ENCODE peak calls at places on chromosomes 13 and 19, in five cellular contexts. One of them, this sample, is unnamed.

GRCh38 chr13:45370922-45371406 is 30.0 kb upstream of the TPT1 start:
- DNase-seq in CD4-positive, alpha-beta memory T cell: peak; percentile 40
- DNase-seq in pulmonary artery endothelial cell: peak; percentile 17
- DNase-seq in AG20443: peak; percentile 93
- DNase-seq in cardiac septum: peak; percentile 85
- DNase-seq in this sample: peak; percentile 81

GRCh38 chr13:94705081-94705751 is 7.1 kb downstream of the SOX21 start:
- DNase-seq in cardiac septum: no peak
- DNase-seq in CD4-positive, alpha-beta memory T cell: no peak
- DNase-seq in pulmonary artery endothelial cell: no peak
- DNase-seq in AG20443: no peak
- DNase-seq in this sample: no peak

GRCh38 chr13:72062566-72062965 is 195.6 kb upstream of the DACH1 start:
- DNase-seq in cardiac septum: no peak
- DNase-seq in CD4-positive, alpha-beta memory T cell: no peak
- DNase-seq in pulmonary artery endothelial cell: no peak
- DNase-seq in AG20443: no peak
- DNase-seq in this sample: no peak

GRCh38 chr19:46975011-46975917 is 44.4 kb upstream of the NPAS1 start:
- DNase-seq in pulmonary artery endothelial cell: no peak
- DNase-seq in CD4-positive, alpha-beta memory T cell: no peak
- DNase-seq in AG20443: no peak
- DNase-seq in cardiac septum: no peak
- DNase-seq in this sample: no peak

GRCh38 chr13:41751277-41751676 is 209.6 kb downstream of the VWA8 start:
- DNase-seq in cardiac septum: no peak
- DNase-seq in CD4-positive, alpha-beta memory T cell: no peak
- DNase-seq in pulmonary artery endothelial cell: no peak
- DNase-seq in AG20443: peak; percentile 68
- DNase-seq in this sample: no peak

GRCh38 chr19:6236310-6237291 is 43.2 kb downstream of the MLLT1 start:
- DNase-seq in cardiac septum: no peak
- DNase-seq in pulmonary artery endothelial cell: no peak
- DNase-seq in AG20443: no peak
- DNase-seq in CD4-positive, alpha-beta memory T cell: no peak
- DNase-seq in this sample: no peak

GRCh38 chr13:86877449-86877848 is 793.7 kb upstream of the SLITRK5 start:
- DNase-seq in pulmonary artery endothelial cell: no peak
- DNase-seq in cardiac septum: no peak
- DNase-seq in CD4-positive, alpha-beta memory T cell: no peak
- DNase-seq in AG20443: no peak
- DNase-seq in this sample: no peak

GRCh38 chr13:108302279-108302678 is 32.8 kb downstream of the TNFSF13B start:
- DNase-seq in pulmonary artery endothelial cell: no peak
- DNase-seq in CD4-positive, alpha-beta memory T cell: no peak
- DNase-seq in AG20443: no peak
- DNase-seq in cardiac septum: no peak
- DNase-seq in this sample: no peak

GRCh38 chr19:4636151-4636717 is 3.1 kb upstream of the TNFAIP8L1 start:
- DNase-seq in cardiac septum: peak; percentile 85
- DNase-seq in CD4-positive, alpha-beta memory T cell: peak; percentile 64
- DNase-seq in AG20443: peak; percentile 89
- DNase-seq in pulmonary artery endothelial cell: no peak
- DNase-seq in this sample: peak; percentile 71

GRCh38 chr13:31209172-31209818 is 9.5 kb downstream of the B3GLCT start:
- DNase-seq in AG20443: peak; percentile 73
- DNase-seq in cardiac septum: no peak
- DNase-seq in CD4-positive, alpha-beta memory T cell: peak; percentile 32
- DNase-seq in pulmonary artery endothelial cell: no peak
- DNase-seq in this sample: no peak

GRCh38 chr19:46723023-46723461 is 6.1 kb upstream of the PRKD2 start:
- DNase-seq in pulmonary artery endothelial cell: no peak
- DNase-seq in AG20443: no peak
- DNase-seq in CD4-positive, alpha-beta memory T cell: no peak
- DNase-seq in cardiac septum: no peak
- DNase-seq in this sample: no peak

GRCh38 chr13:105410602-105411001 is 1124.9 kb downstream of the EFNB2 start:
- DNase-seq in CD4-positive, alpha-beta memory T cell: no peak
- DNase-seq in AG20443: peak; percentile 32
- DNase-seq in cardiac septum: peak; percentile 76
- DNase-seq in pulmonary artery endothelial cell: peak; percentile 0
- DNase-seq in this sample: peak; percentile 48

GRCh38 chr19:384801-385169 is 24.2 kb downstream of the C2CD4C start:
- DNase-seq in AG20443: no peak
- DNase-seq in pulmonary artery endothelial cell: no peak
- DNase-seq in CD4-positive, alpha-beta memory T cell: no peak
- DNase-seq in cardiac septum: no peak
- DNase-seq in this sample: no peak

GRCh38 chr13:30178976-30179375 is 128.4 kb downstream of the KATNAL1 start:
- DNase-seq in cardiac septum: no peak
- DNase-seq in CD4-positive, alpha-beta memory T cell: no peak
- DNase-seq in pulmonary artery endothelial cell: no peak
- DNase-seq in AG20443: no peak
- DNase-seq in this sample: no peak